ENCODE peak calls at places on chromosome 11, in eight cellular contexts. L is heart left ventricle, S is IMR-90, Q is dorsolateral prefrontal cortex, X is thoracic aorta, E is heart right ventricle, V is ascending aorta, Y is mammary epithelial cell. F is an unnamed sample.

GRCh38 chr11:125286486-125286885 is 121.9 kb downstream of the PKNOX2 start:
- DNase-seq in E (no peak), L (no peak), V (no peak), X (no peak), Y (no peak), S (no peak), Q (no peak), F (no peak)

GRCh38 chr11:29129850-29130249 is 887.0 kb downstream of the KCNA4 start:
- DNase-seq in L (no peak), Y (peak), E (no peak), V (no peak), X (no peak), Q (no peak), S (peak), F (peak)

GRCh38 chr11:44702897-44703296 is 23.9 kb upstream of the TSPAN18 start:
- DNase-seq in S (no peak), Q (no peak), V (no peak), E (no peak), Y (no peak), L (no peak), X (no peak), F (no peak)

GRCh38 chr11:19025799-19026406 is 34.6 kb downstream of the MRGPRX2 start:
- DNase-seq in Y (peak), S (peak), L (peak), X (no peak), V (no peak), Q (no peak), E (no peak), F (peak)

GRCh38 chr11:116517584-116517983 is 255.2 kb downstream of the BUD13 start:
- DNase-seq in X (no peak), Y (no peak), Q (no peak), L (no peak), S (no peak), V (peak), E (no peak), F (no peak)

GRCh38 chr11:81874627-81875026 is 859.0 kb downstream of the FAM181B start:
- DNase-seq in S (no peak), Y (no peak), L (no peak), V (no peak), X (no peak), Q (no peak), E (no peak), F (no peak)

GRCh38 chr11:2385156-2386151 is 8.3 kb downstream of the CD81 start:
- DNase-seq in L (no peak), X (no peak), Y (no peak), S (no peak), Q (no peak), V (no peak), E (peak), F (no peak)

GRCh38 chr11:128503231-128503991 is 83.9 kb downstream of the ETS1 start:
- DNase-seq in L (no peak), S (peak), Y (peak), V (no peak), X (no peak), Q (no peak), E (no peak), F (peak)

GRCh38 chr11:63769719-63770443 is 1.3 kb upstream of the ZFTA start:
- DNase-seq in Y (no peak), Q (peak), E (peak), L (peak), V (no peak), X (no peak), S (no peak), F (no peak)

GRCh38 chr11:16981651-16982194 is 32.5 kb downstream of the PLEKHA7 start:
- DNase-seq in E (no peak), Q (peak), Y (peak), V (no peak), S (peak), X (no peak), L (no peak), F (no peak)

GRCh38 chr11:16982809-16983208 is 31.4 kb downstream of the PLEKHA7 start:
- DNase-seq in E (no peak), V (no peak), Q (no peak), S (no peak), L (no peak), Y (no peak), X (no peak), F (no peak)

GRCh38 chr11:16979708-16980622 is 34.2 kb downstream of the PLEKHA7 start:
- DNase-seq in V (no peak), Q (no peak), S (no peak), L (no peak), E (no peak), X (no peak), Y (no peak), F (no peak)

GRCh38 chr11:16984229-16984628 is 30.0 kb downstream of the PLEKHA7 start:
- DNase-seq in V (no peak), S (no peak), L (no peak), E (no peak), Q (no peak), X (no peak), Y (no peak), F (no peak)

DNA sequence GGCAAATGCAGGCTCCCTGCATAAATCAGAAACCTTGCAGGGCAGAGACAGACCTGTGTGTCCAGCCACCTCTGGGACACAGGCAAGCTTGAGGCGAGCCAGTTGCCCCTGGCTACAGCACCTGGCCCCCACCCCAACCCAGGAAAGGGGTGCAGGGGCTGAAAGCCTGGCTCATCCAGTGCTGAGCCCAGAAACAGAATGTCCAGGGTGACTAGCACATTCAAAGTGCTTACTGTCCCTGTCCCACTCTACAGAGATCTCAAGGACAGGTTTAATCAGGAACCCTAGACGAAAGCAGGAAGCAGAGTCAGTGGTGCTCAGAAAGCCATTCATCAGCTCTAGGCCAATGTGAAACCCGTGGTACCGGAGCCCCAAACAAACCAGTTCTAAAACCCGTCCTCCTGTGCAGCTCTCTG is 31.9 kb downstream of the PLEKHA7 start:
- DNase-seq in L (no peak), E (no peak), Y (no peak), X (no peak), Q (no peak), S (no peak), V (no peak), F (no peak)
- H3K27ac ChIP-seq in L (no peak), E (no peak), Y (peak), X (no peak), Q (peak), S (no peak), V (no peak), F (no peak)

GRCh38 chr11:61752925-61753551 is 602 bp downstream of the MYRF start:
- DNase-seq in L (no peak), E (no peak), X (no peak), Q (no peak), V (no peak), S (no peak), Y (no peak), F (no peak)
- TF ChIP-seq CTCF in L (no peak), E (no peak), X (no peak), Q (no peak), V (no peak), S (no peak), Y (no peak), F (no peak)

DNA sequence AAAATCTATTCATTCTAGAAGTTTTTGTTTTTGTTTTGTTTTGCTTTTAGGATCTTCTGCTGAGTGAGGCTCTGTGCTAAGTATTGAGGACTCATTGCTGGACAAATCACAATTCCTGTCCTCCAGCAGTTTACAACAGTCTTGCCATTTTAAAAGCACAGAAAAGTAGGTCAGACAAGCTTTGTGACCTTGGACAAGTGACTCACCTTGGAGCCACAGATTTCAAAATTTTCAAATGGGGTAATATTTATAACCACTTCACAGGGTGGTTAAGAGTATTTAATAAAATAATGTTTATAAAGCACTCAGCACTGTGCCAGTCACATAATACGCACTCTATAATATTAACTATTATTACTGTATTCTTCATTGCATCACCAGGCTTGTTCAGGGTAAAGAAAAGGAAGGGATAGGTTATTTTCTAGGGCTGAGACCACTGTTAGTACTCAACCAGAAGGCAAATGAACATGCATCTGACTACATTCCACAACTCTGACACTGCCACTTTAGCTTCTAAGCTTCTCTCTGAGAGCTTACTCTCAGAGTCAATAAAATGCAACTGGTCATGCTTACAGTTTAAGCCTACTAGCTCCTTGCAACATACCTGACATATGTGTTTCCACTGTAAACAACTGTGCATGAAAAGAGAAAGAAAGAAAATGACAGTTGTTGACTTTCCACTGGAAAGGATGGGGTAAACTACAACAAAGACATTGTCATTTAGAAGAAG is 63.2 kb upstream of the FIBIN start:
- DNase-seq in S (peak), E (no peak), V (no peak), Q (no peak), Y (no peak), L (no peak), X (no peak), F (no peak)
- H3K27ac ChIP-seq in S (peak), E (peak), V (no peak), Q (no peak), Y (no peak), L (no peak), X (no peak), F (no peak)

GRCh38 chr11:5291207-5291838 is 10.4 kb downstream of the OR51B4 start:
- DNase-seq in L (no peak), X (no peak), Q (no peak), V (no peak), E (no peak), S (peak), Y (peak), F (peak)
- TF ChIP-seq CTCF in L (no peak), X (no peak), Q (no peak), V (no peak), E (no peak), S (peak), Y (peak), F (peak)

GRCh38 chr11:78573271-78574035 is 1.2 kb downstream of the NARS2 start:
- DNase-seq in L (no peak), X (no peak), V (no peak), S (no peak), E (no peak), Q (no peak), Y (no peak), F (no peak)
- H3K27ac ChIP-seq in L (no peak), X (no peak), V (no peak), S (no peak), E (no peak), Q (no peak), Y (peak), F (no peak)

GRCh38 chr11:7450836-7451235 is 34.5 kb upstream of the OLFML1 start:
- DNase-seq in Y (no peak), S (no peak), V (no peak), Q (no peak), E (no peak), L (no peak), X (no peak), F (no peak)

GRCh38 chr11:7451520-7451919 is 33.8 kb upstream of the OLFML1 start:
- DNase-seq in E (no peak), L (no peak), Q (no peak), Y (no peak), S (no peak), X (no peak), V (no peak), F (no peak)

GRCh38 chr11:7449196-7449840 is 36.0 kb upstream of the OLFML1 start:
- DNase-seq in L (no peak), V (no peak), Q (no peak), Y (no peak), E (no peak), S (no peak), X (no peak), F (no peak)

GRCh38 chr11:7449841-7450214 is 35.5 kb upstream of the OLFML1 start:
- DNase-seq in Y (no peak), Q (no peak), E (no peak), S (no peak), V (no peak), X (no peak), L (no peak), F (no peak)

GRCh38 chr11:7448126-7448525 is 37.2 kb upstream of the OLFML1 start:
- DNase-seq in V (no peak), X (no peak), S (no peak), Q (no peak), Y (no peak), L (no peak), E (no peak), F (no peak)
- TF ChIP-seq CTCF in V (no peak), X (no peak), S (no peak), Q (no peak), Y (no peak), L (no peak), E (no peak), F (no peak)

DNA sequence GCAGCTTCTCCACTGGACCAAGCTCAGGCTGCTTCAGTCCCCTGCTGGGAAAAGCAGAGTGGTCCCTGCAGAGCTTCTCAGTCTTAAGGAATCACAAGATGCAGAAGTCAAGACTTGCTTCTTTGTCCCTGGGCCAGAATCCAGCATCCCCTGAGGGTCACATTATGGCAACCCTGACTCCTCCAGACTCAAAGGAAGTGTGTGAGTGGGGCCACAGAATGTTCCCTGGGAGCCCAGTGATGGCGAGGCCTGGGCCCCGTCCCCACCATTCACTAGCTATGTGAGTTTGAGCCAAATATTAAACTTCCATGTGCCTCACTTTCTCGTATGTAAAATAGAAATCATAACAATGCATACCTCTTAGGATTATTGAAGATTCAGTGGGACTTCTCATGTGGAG is 122.2 kb upstream of the NCAM1 start:
- DNase-seq in S (no peak), X (no peak), Y (no peak), V (no peak), L (no peak), Q (no peak), E (no peak), F (no peak)
- H3K27ac ChIP-seq in S (no peak), X (no peak), Y (no peak), V (no peak), L (no peak), Q (no peak), E (no peak), F (no peak)

GRCh38 chr11:75403037-75403436 is 3.7 kb downstream of the RPS3 start:
- DNase-seq in Q (no peak), V (no peak), E (no peak), X (no peak), Y (no peak), L (no peak), S (no peak), F (no peak)

GRCh38 chr11:75400110-75400865 is 970 bp downstream of the RPS3 start:
- DNase-seq in S (peak), V (no peak), E (no peak), Q (no peak), L (no peak), Y (peak), X (no peak), F (no peak)

GRCh38 chr11:75402002-75402773 is 2.9 kb downstream of the RPS3 start:
- DNase-seq in Q (no peak), Y (no peak), S (no peak), V (no peak), E (no peak), X (no peak), L (no peak), F (no peak)

GRCh38 chr11:75398906-75399305 is 412 bp upstream of the RPS3 start:
- DNase-seq in S (no peak), E (no peak), Y (no peak), L (no peak), Q (no peak), V (no peak), X (no peak), F (no peak)

DNA sequence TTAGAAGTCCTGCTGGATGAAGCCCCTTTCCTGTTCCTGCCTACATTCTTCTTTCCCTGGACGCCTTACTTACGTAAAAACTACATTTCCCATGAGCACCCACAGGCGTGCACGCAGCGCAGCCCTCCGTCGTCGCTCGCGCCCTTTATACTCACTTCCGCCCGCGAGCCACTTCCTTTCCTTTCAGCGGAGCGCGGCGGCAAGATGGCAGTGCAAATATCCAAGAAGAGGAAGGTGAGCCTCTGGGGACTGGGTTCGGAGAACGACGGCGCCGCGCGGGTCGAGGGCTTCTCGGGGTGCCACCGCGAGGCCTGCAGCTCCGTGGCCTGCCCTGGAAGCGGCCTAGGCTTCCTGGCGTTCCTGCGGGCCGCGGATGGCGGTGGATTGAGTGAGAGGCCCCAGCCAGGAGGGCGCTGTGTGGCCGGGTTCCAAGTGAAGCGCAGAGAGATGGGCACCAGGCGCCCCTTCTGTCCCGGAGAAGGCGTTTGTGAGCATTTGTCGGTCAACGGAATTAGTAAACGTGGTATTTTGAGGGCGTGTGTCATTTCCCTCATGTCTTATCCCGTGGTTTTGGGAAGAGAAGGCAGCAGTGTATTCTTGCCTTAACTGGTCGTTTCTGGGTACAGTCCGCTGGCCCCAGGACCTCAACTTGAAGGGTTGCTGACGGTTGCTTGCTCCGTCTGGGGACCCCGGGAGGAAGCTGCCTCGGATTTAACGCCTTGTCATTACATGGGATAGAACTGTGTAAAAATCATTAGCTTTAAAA is at the start of gene RPS3:
- DNase-seq in L (peak), Y (peak), X (peak), E (peak), V (peak), Q (peak), S (peak), F (peak)
- TF ChIP-seq CTCF in L (no peak), Y (peak), X (no peak), E (peak), V (no peak), Q (peak), S (peak), F (no peak)

F was measured in RWPE1.